ENCODE peak calls at places on chromosomes 13 and 19, in ten cellular contexts. One of them, this sample, is unnamed.

GRCh38 chr19:49118565-49119410 is at the start of gene C19orf73:
- DNase-seq in adrenal gland: peak
- DNase-seq in AG09309: peak
- DNase-seq in osteoblast: peak
- DNase-seq in testis: peak
- DNase-seq in K562: peak
- DNase-seq in uterus: peak
- DNase-seq in lower leg skin: peak
- DNase-seq in astrocyte of the cerebellum: peak
- DNase-seq in tibial nerve: peak
- DNase-seq in this sample: peak

GRCh38 chr19:45569619-45570421 is 14.8 kb downstream of the OPA3 start:
- DNase-seq in astrocyte of the cerebellum: no peak
- DNase-seq in lower leg skin: peak
- DNase-seq in uterus: no peak
- DNase-seq in tibial nerve: no peak
- DNase-seq in K562: peak
- DNase-seq in adrenal gland: peak
- DNase-seq in testis: peak
- DNase-seq in osteoblast: no peak
- DNase-seq in AG09309: no peak
- DNase-seq in this sample: no peak

GRCh38 chr19:6935618-6936017 is 48.2 kb downstream of the ADGRE1 start:
- DNase-seq in uterus: no peak
- DNase-seq in K562: no peak
- DNase-seq in AG09309: no peak
- DNase-seq in astrocyte of the cerebellum: no peak
- DNase-seq in testis: no peak
- DNase-seq in adrenal gland: no peak
- DNase-seq in osteoblast: no peak
- DNase-seq in lower leg skin: no peak
- DNase-seq in tibial nerve: no peak
- DNase-seq in this sample: no peak

GRCh38 chr19:2145831-2146241 is 5.5 kb downstream of the AP3D1 start:
- DNase-seq in AG09309: no peak
- DNase-seq in adrenal gland: no peak
- DNase-seq in testis: no peak
- DNase-seq in astrocyte of the cerebellum: no peak
- DNase-seq in uterus: no peak
- DNase-seq in osteoblast: peak
- DNase-seq in lower leg skin: no peak
- DNase-seq in K562: no peak
- DNase-seq in tibial nerve: no peak
- DNase-seq in this sample: no peak

GRCh38 chr19:31675187-31675913 is 326.1 kb upstream of the TSHZ3 start:
- DNase-seq in lower leg skin: no peak
- DNase-seq in osteoblast: no peak
- DNase-seq in AG09309: peak
- DNase-seq in adrenal gland: no peak
- DNase-seq in testis: no peak
- DNase-seq in K562: no peak
- DNase-seq in astrocyte of the cerebellum: peak
- DNase-seq in uterus: no peak
- DNase-seq in tibial nerve: no peak
- DNase-seq in this sample: no peak

GRCh38 chr13:47798906-47799305 is 202.2 kb downstream of the SUCLA2 start:
- DNase-seq in testis: no peak
- DNase-seq in osteoblast: no peak
- DNase-seq in uterus: no peak
- DNase-seq in AG09309: peak
- DNase-seq in astrocyte of the cerebellum: peak
- DNase-seq in tibial nerve: no peak
- DNase-seq in K562: no peak
- DNase-seq in lower leg skin: no peak
- DNase-seq in adrenal gland: no peak
- DNase-seq in this sample: no peak

GRCh38 chr19:51407631-51408131 is 9.8 kb downstream of the SIGLEC10 start:
- DNase-seq in testis: peak
- DNase-seq in osteoblast: peak
- DNase-seq in AG09309: no peak
- DNase-seq in tibial nerve: no peak
- DNase-seq in adrenal gland: no peak
- DNase-seq in lower leg skin: no peak
- DNase-seq in uterus: no peak
- DNase-seq in K562: peak
- DNase-seq in astrocyte of the cerebellum: no peak
- DNase-seq in this sample: no peak

GRCh38 chr19:51316688-51317087 is 5.2 kb downstream of the IGLON5 start:
- DNase-seq in uterus: no peak
- DNase-seq in testis: no peak
- DNase-seq in osteoblast: no peak
- DNase-seq in tibial nerve: no peak
- DNase-seq in AG09309: no peak
- DNase-seq in K562: no peak
- DNase-seq in astrocyte of the cerebellum: no peak
- DNase-seq in lower leg skin: no peak
- DNase-seq in adrenal gland: no peak
- DNase-seq in this sample: no peak

GRCh38 chr19:13846533-13847032 is 30.4 kb upstream of the NANOS3 start:
- DNase-seq in AG09309: no peak
- DNase-seq in tibial nerve: peak
- DNase-seq in testis: peak
- DNase-seq in astrocyte of the cerebellum: peak
- DNase-seq in osteoblast: peak
- DNase-seq in adrenal gland: peak
- DNase-seq in K562: peak
- DNase-seq in lower leg skin: peak
- DNase-seq in uterus: peak
- DNase-seq in this sample: no peak

GRCh38 chr19:15129856-15130580 is 22.8 kb downstream of the SYDE1 start:
- DNase-seq in osteoblast: no peak
- DNase-seq in lower leg skin: no peak
- DNase-seq in adrenal gland: no peak
- DNase-seq in uterus: no peak
- DNase-seq in AG09309: no peak
- DNase-seq in testis: no peak
- DNase-seq in tibial nerve: no peak
- DNase-seq in K562: no peak
- DNase-seq in astrocyte of the cerebellum: no peak
- DNase-seq in this sample: no peak

GRCh38 chr13:45299194-45299593 is 41.8 kb downstream of the TPT1 start:
- DNase-seq in lower leg skin: peak
- DNase-seq in adrenal gland: no peak
- DNase-seq in astrocyte of the cerebellum: peak
- DNase-seq in osteoblast: no peak
- DNase-seq in tibial nerve: no peak
- DNase-seq in uterus: no peak
- DNase-seq in K562: peak
- DNase-seq in AG09309: no peak
- DNase-seq in testis: no peak
- DNase-seq in this sample: no peak

GRCh38 chr19:6271251-6271650 is 8.5 kb downstream of the MLLT1 start:
- DNase-seq in adrenal gland: no peak
- DNase-seq in K562: no peak
- DNase-seq in AG09309: no peak
- DNase-seq in astrocyte of the cerebellum: no peak
- DNase-seq in osteoblast: peak
- DNase-seq in uterus: peak
- DNase-seq in lower leg skin: no peak
- DNase-seq in testis: no peak
- DNase-seq in tibial nerve: no peak
- DNase-seq in this sample: no peak

GRCh38 chr13:46621133-46621532 is 68.2 kb downstream of the LRCH1 start:
- DNase-seq in tibial nerve: no peak
- DNase-seq in osteoblast: no peak
- DNase-seq in lower leg skin: no peak
- DNase-seq in astrocyte of the cerebellum: no peak
- DNase-seq in K562: no peak
- DNase-seq in testis: no peak
- DNase-seq in adrenal gland: no peak
- DNase-seq in uterus: no peak
- DNase-seq in AG09309: no peak
- DNase-seq in this sample: no peak

GRCh38 chr13:28340272-28340793 is 154.6 kb downstream of the FLT1 start:
- DNase-seq in K562: no peak
- DNase-seq in uterus: no peak
- DNase-seq in astrocyte of the cerebellum: no peak
- DNase-seq in lower leg skin: no peak
- DNase-seq in tibial nerve: no peak
- DNase-seq in testis: no peak
- DNase-seq in AG09309: no peak
- DNase-seq in adrenal gland: no peak
- DNase-seq in osteoblast: no peak
- DNase-seq in this sample: no peak

GRCh38 chr19:50249636-50250035 is 46.2 kb downstream of the MYH14 start:
- DNase-seq in adrenal gland: no peak
- DNase-seq in uterus: no peak
- DNase-seq in astrocyte of the cerebellum: no peak
- DNase-seq in osteoblast: peak
- DNase-seq in lower leg skin: no peak
- DNase-seq in K562: no peak
- DNase-seq in AG09309: no peak
- DNase-seq in tibial nerve: no peak
- DNase-seq in testis: no peak
- DNase-seq in this sample: no peak
- TF ChIP-seq CTCF in adrenal gland: no peak
- TF ChIP-seq CTCF in uterus: no peak
- TF ChIP-seq CTCF in astrocyte of the cerebellum: no peak
- TF ChIP-seq CTCF in osteoblast: no peak
- TF ChIP-seq CTCF in lower leg skin: no peak
- TF ChIP-seq CTCF in K562: no peak
- TF ChIP-seq CTCF in AG09309: no peak
- TF ChIP-seq CTCF in tibial nerve: no peak
- TF ChIP-seq CTCF in testis: no peak
- TF ChIP-seq CTCF in this sample: no peak

DNA sequence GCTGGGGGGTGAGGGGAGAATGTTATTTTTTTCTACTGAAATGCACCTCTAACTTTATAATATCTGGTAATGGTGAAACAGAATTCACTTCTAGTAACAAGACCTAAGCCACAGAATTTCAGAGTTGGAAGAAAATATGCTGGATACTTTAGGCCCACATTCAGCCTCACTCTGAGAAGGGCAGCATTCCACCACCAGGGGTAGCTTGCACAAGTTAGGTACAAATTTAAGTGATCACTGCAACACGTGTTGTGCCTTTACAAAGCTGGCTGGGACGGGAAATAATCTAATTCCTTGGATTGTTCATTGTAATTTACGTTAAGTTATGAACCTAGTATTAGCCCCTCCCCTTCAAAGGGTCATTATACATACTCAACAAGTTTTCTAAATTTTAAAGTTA is 192.3 kb downstream of the RGCC start:
- DNase-seq in lower leg skin: no peak
- DNase-seq in uterus: no peak
- DNase-seq in adrenal gland: no peak
- DNase-seq in tibial nerve: no peak
- DNase-seq in osteoblast: no peak
- DNase-seq in testis: no peak
- DNase-seq in AG09309: no peak
- DNase-seq in K562: peak
- DNase-seq in astrocyte of the cerebellum: no peak
- DNase-seq in this sample: no peak
- TF ChIP-seq CTCF in lower leg skin: no peak
- TF ChIP-seq CTCF in uterus: peak
- TF ChIP-seq CTCF in adrenal gland: no peak
- TF ChIP-seq CTCF in tibial nerve: peak
- TF ChIP-seq CTCF in osteoblast: peak
- TF ChIP-seq CTCF in testis: no peak
- TF ChIP-seq CTCF in AG09309: peak
- TF ChIP-seq CTCF in K562: peak
- TF ChIP-seq CTCF in astrocyte of the cerebellum: peak
- TF ChIP-seq CTCF in this sample: peak

DNA sequence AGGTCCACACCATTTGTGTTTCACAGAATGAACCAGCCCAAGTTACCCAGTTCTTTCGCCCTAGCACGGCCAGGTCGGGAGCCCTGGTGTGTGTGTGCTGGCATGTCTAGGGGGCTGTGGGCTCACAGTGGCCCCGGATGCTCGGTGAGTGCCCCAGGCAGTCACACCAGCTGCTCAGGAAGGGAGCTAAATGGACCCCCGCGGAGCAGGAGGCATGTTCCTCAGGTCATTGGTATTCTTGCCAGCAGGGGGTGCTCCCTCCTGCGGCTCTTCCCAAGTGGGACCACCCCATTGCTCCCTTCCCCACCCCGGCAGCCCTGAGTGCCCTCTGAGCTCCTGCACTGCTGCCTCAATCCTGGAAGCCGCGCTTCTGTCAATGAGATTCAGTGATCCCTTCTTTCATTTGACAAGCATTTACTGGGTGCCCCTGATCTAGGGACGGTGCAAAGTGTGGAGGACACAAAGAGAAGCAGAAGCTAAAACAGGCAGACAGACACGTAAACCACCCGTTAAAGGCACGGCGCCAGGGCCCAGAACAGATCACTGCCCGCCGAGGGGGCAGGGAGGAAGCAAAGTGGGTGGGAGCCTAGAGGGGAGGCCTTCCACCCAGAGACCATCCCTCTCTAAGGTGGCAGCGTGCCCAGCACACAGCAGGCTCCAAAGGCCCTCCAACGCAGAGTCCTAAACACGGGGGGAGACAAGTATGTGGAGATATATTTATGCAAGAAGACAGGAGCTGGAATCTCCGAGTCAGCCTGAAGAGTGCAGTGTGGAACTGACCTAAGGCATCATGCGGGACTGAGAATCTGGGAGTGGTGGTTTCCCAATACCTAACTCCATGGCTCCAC is 5.2 kb upstream of the ADPRHL1 start:
- DNase-seq in tibial nerve: no peak
- DNase-seq in astrocyte of the cerebellum: peak
- DNase-seq in testis: peak
- DNase-seq in uterus: peak
- DNase-seq in adrenal gland: no peak
- DNase-seq in K562: peak
- DNase-seq in AG09309: no peak
- DNase-seq in lower leg skin: peak
- DNase-seq in osteoblast: no peak
- DNase-seq in this sample: no peak
- TF ChIP-seq CTCF in tibial nerve: peak
- TF ChIP-seq CTCF in astrocyte of the cerebellum: peak
- TF ChIP-seq CTCF in testis: peak
- TF ChIP-seq CTCF in uterus: no peak
- TF ChIP-seq CTCF in adrenal gland: peak
- TF ChIP-seq CTCF in K562: peak
- TF ChIP-seq CTCF in AG09309: peak
- TF ChIP-seq CTCF in lower leg skin: no peak
- TF ChIP-seq CTCF in osteoblast: peak
- TF ChIP-seq CTCF in this sample: peak

DNA sequence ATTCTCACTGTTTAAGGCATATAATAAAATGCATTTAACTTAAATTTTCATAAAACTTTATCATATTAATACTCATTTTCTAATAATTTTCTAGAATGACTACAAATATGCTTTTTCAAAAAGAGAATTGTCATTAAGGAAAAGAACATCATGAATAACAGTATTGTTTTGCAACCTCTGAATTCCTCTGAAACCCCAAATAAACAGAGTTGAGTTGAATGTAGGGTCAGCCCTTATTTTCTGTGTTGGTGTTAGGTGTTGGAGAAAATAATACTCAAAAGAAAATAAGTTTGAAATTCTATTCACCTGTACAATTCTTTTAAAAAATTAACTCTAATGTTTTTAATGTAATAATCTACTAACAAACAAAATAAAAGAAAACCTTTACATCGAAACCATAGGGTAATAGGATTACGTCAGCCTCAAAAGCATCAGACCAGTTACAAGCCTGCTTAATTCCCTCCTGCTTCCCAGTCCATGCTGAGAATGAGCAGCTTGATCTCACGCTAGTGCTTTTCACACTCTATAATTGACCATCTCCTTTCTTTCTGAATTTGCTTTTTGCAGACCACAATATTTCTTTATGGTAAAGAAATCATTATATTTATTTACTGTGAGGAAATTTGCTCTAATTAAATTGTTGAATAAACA is 160.9 kb downstream of the PCDH9 start:
- DNase-seq in osteoblast: no peak
- DNase-seq in testis: no peak
- DNase-seq in lower leg skin: no peak
- DNase-seq in adrenal gland: no peak
- DNase-seq in uterus: no peak
- DNase-seq in tibial nerve: no peak
- DNase-seq in K562: no peak
- DNase-seq in AG09309: no peak
- DNase-seq in astrocyte of the cerebellum: no peak
- DNase-seq in this sample: no peak
- TF ChIP-seq CTCF in osteoblast: no peak
- TF ChIP-seq CTCF in testis: no peak
- TF ChIP-seq CTCF in lower leg skin: no peak
- TF ChIP-seq CTCF in adrenal gland: no peak
- TF ChIP-seq CTCF in uterus: no peak
- TF ChIP-seq CTCF in tibial nerve: no peak
- TF ChIP-seq CTCF in K562: no peak
- TF ChIP-seq CTCF in AG09309: no peak
- TF ChIP-seq CTCF in astrocyte of the cerebellum: no peak
- TF ChIP-seq CTCF in this sample: no peak